ENCODE peak calls at places on chromosome X, in seven cellular contexts. M is sigmoid colon, F is adrenal gland, P is body of pancreas, U is HCT116, Q is esophagus squamous epithelium, B is ovary. T is an unnamed sample. For H3K9me3 and H3K4me1, the result is how much of the 10 kb centered on the place peaks cover.

GRCh38 chrX:32948130-32948529 is 263.2 kb downstream of the DMD start:
- DNase-seq in M (no peak), F (no peak), P (no peak), U (no peak), Q (no peak), B (no peak), T (no peak)

GRCh38 chrX:40087574-40088298 is 10.0 kb downstream of the BCOR start:
- DNase-seq in M (no peak), F (no peak), P (no peak), U (no peak), Q (no peak), B (no peak), T (no peak)

GRCh38 chrX:18210470-18210869 is 10.2 kb downstream of the BEND2 start:
- DNase-seq in M (no peak), F (no peak), P (no peak), U (no peak), Q (no peak), B (no peak), T (no peak)

GRCh38 chrX:112687189-112687691 is 7.5 kb upstream of the LHFPL1 start:
- DNase-seq in M (no peak), F (no peak), P (no peak), U (no peak), Q (no peak), B (no peak), T (no peak)

GRCh38 chrX:1661048-1661921 is 46.4 kb downstream of the ASMT start:
- DNase-seq in M (no peak), F (peak), P (peak), U (peak), Q (peak), B (no peak), T (no peak)

GRCh38 chrX:47854474-47854873 is 17.8 kb downstream of the ZNF81 start:
- DNase-seq in M (no peak), F (peak), P (peak), U (no peak), Q (no peak), B (peak), T (no peak)

GRCh38 chrX:147884958-147885357 is 26.8 kb upstream of the FMR1 start:
- DNase-seq in M (no peak), F (no peak), P (no peak), U (no peak), Q (no peak), B (peak), T (no peak)

GRCh38 chrX:50697691-50698090 is 116.3 kb downstream of the SHROOM4 start:
- DNase-seq in M (no peak), F (no peak), P (no peak), U (no peak), Q (no peak), B (no peak), T (no peak)

GRCh38 chrX:85808217-85808616 is 239.1 kb downstream of the CHM start:
- DNase-seq in M (no peak), F (no peak), P (no peak), U (no peak), Q (no peak), B (no peak), T (no peak)
- H3K9me3 ChIP-seq in M (under half), F (under half), P (under half), U (under half), Q (under half), B (under half), T (under half)

GRCh38 chrX:48914593-48915493 is 3.4 kb upstream of the SLC35A2 start:
- DNase-seq in M (no peak), F (no peak), P (no peak), U (no peak), Q (no peak), B (no peak), T (no peak)
- TF ChIP-seq POLR2A in M (no peak), F (no peak), P (no peak), U (no peak), Q (no peak), B (no peak), T (no peak)

GRCh38 chrX:82092307-82092706 is 890.4 kb downstream of the SH3BGRL start:
- DNase-seq in M (no peak), F (no peak), P (no peak), U (no peak), Q (no peak), B (no peak), T (no peak)
- H3K4me1 ChIP-seq in M (under half), F (under half), P (under half), U (under half), Q (under half), B (under half), T (under half)

GRCh38 chrX:42462917-42463316 is 315.0 kb downstream of the PPP1R2C start:
- DNase-seq in M (no peak), F (no peak), P (no peak), U (no peak), Q (no peak), B (no peak), T (no peak)

GRCh38 chrX:42456301-42456700 is 321.7 kb downstream of the PPP1R2C start:
- DNase-seq in M (no peak), F (no peak), P (no peak), U (no peak), Q (no peak), B (no peak), T (no peak)

GRCh38 chrX:42459735-42460134 is 318.2 kb downstream of the PPP1R2C start:
- DNase-seq in M (no peak), F (no peak), P (no peak), U (no peak), Q (no peak), B (no peak), T (no peak)
- H3K9me3 ChIP-seq in M (under half), F (under half), P (under half), U (under half), Q (under half), B (under half), T (under half)

GRCh38 chrX:75154871-75155270 is 1.2 kb downstream of the ABCB7 start:
- DNase-seq in M (no peak), F (no peak), P (no peak), U (no peak), Q (no peak), B (no peak), T (no peak)

GRCh38 chrX:75155454-75155829 is 641 bp downstream of the ABCB7 start:
- DNase-seq in M (no peak), F (no peak), P (no peak), U (no peak), Q (no peak), B (no peak), T (no peak)

GRCh38 chrX:75156537-75156945 is 458 bp upstream of the ABCB7 start:
- DNase-seq in M (no peak), F (no peak), P (no peak), U (no peak), Q (no peak), B (peak), T (no peak)

GRCh38 chrX:75158054-75158453 is 2.0 kb upstream of the ABCB7 start:
- DNase-seq in M (no peak), F (no peak), P (no peak), U (no peak), Q (no peak), B (no peak), T (no peak)

GRCh38 chrX:75155830-75156525 is at the start of gene ABCB7:
- DNase-seq in M (peak), F (peak), P (peak), U (peak), Q (no peak), B (peak), T (no peak)
- TF ChIP-seq POLR2A in M (peak), F (peak), P (peak), U (peak), Q (no peak), B (no peak), T (no peak)

GRCh38 chrX:133992877-133993276 is 7.5 kb upstream of the GPC3 start:
- DNase-seq in M (no peak), F (no peak), P (no peak), U (no peak), Q (no peak), B (no peak), T (no peak)
- H3K4me1 ChIP-seq in M (under half), F (under half), P (under half), U (under half), Q (under half), B (under half), T (under half)

GRCh38 chrX:45228126-45228525 is 27.4 kb upstream of the DIPK2B start:
- DNase-seq in M (no peak), F (no peak), P (no peak), U (no peak), Q (no peak), B (no peak), T (no peak)

GRCh38 chrX:45230410-45230809 is 29.7 kb upstream of the DIPK2B start:
- DNase-seq in M (no peak), F (no peak), P (no peak), U (no peak), Q (no peak), B (no peak), T (no peak)

GRCh38 chrX:45233541-45233940 is 32.9 kb upstream of the DIPK2B start:
- DNase-seq in M (no peak), F (no peak), P (no peak), U (no peak), Q (no peak), B (no peak), T (no peak)

GRCh38 chrX:45229348-45229747 is 28.7 kb upstream of the DIPK2B start:
- DNase-seq in M (no peak), F (no peak), P (no peak), U (no peak), Q (no peak), B (no peak), T (no peak)

DNA sequence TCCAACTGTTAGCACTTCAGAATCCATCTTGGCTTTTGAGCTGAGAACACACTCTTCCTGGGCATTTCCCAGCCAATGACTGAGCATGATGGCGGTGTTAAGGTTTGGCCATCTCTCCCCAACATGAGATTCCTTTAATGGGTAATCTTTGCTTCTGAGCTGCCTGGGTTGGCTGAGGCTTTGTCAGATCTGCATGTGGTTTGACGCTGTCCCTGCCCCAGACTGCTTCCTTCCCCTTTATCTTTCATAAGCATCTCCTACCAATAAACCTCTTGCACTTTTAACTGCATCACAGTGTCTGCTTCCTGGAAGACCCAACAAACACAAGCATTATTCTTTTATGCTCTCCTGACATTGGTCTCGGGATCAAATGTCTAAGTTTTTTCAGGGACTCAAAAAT is 31.5 kb upstream of the DIPK2B start:
- DNase-seq in M (no peak), F (no peak), P (no peak), U (no peak), Q (no peak), B (no peak), T (no peak)
- H3K9me3 ChIP-seq in M (under half), F (under half), P (under half), U (under half), Q (under half), B (under half), T (under half)

GRCh38 chrX:107000013-107000515 is at the start of gene MORC4:
- DNase-seq in M (peak), F (peak), P (peak), U (peak), Q (peak), B (peak), T (no peak)
- TF ChIP-seq POLR2A in M (peak), F (peak), P (peak), U (no peak), Q (no peak), B (peak), T (no peak)

T was measured in esophagus muscularis mucosa.